ENCODE peak calls at places on chromosomes 11 and 22, in six cellular contexts. H is NAMALWA, Y is fibroblast of the aortic adventitia, L is iPS-NIHi11, K is A549, E is posterior cingulate gyrus. B is an unnamed sample.

GRCh38 chr11:61828629-61829407 is 718 bp downstream of the FADS2 start:
- DNase-seq in Y (peak), K (peak), H (no peak), E (peak), L (peak), B (no peak)

GRCh38 chr22:39477542-39477941 is 20.7 kb downstream of the MGAT3 start:
- DNase-seq in L (no peak), E (no peak), Y (no peak), H (no peak), K (no peak), B (no peak)

GRCh38 chr11:106344392-106344791 is 266.9 kb downstream of the AASDHPPT start:
- DNase-seq in K (no peak), H (no peak), E (no peak), Y (peak), L (no peak), B (no peak)

GRCh38 chr11:121722431-121723256 is 269.9 kb upstream of the SORL1-AS1 start:
- DNase-seq in H (no peak), L (peak), Y (peak), E (peak), K (no peak), B (peak)

GRCh38 chr11:117914398-117914761 is 14.8 kb downstream of the TMPRSS13 start:
- DNase-seq in L (no peak), K (no peak), E (no peak), H (no peak), Y (no peak), B (no peak)

GRCh38 chr22:39920134-39920743 is 19.4 kb downstream of the GRAP2 start:
- DNase-seq in Y (no peak), L (no peak), H (no peak), K (no peak), E (no peak), B (no peak)

GRCh38 chr22:46049726-46050450 is 72.9 kb upstream of the WNT7B start:
- DNase-seq in K (no peak), H (no peak), Y (no peak), L (no peak), E (peak), B (no peak)

GRCh38 chr22:49150801-49151221 is 676.9 kb downstream of the BRD1 start:
- DNase-seq in L (no peak), H (no peak), E (no peak), Y (no peak), K (no peak), B (no peak)

GRCh38 chr22:46592390-46592872 is 27.8 kb upstream of the GRAMD4 start:
- DNase-seq in E (peak), L (no peak), Y (peak), H (peak), K (no peak), B (no peak)

GRCh38 chr22:38694945-38695344 is 5.8 kb downstream of the JOSD1 start:
- DNase-seq in H (no peak), L (no peak), Y (peak), E (no peak), K (peak), B (no peak)

GRCh38 chr22:35437038-35437437 is 37.1 kb downstream of the MCM5 start:
- DNase-seq in H (peak), Y (no peak), K (peak), E (no peak), L (peak), B (no peak)

GRCh38 chr11:79383874-79384273 is 57.0 kb downstream of the TENM4 start:
- DNase-seq in K (no peak), E (no peak), Y (no peak), L (no peak), H (no peak), B (no peak)

GRCh38 chr11:32103941-32104340 is 13.1 kb downstream of the RCN1 start:
- DNase-seq in H (no peak), K (no peak), E (no peak), L (no peak), Y (no peak), B (no peak)

GRCh38 chr11:72301486-72301885 is 57.5 kb upstream of the PHOX2A start:
- DNase-seq in H (no peak), L (no peak), E (no peak), K (no peak), Y (no peak), B (no peak)

GRCh38 chr22:29203883-29204282 is 1.8 kb upstream of the EMID1 start:
- DNase-seq in K (no peak), L (no peak), Y (no peak), E (no peak), H (no peak), B (no peak)

B was measured in NCI-H446 treated with DMSO at 0.1 percent for 48 hours.